ENCODE peak calls at places on chromosome 5, in five cellular contexts. A is HCT116, R is HFFc6, D is A549, H is tibial artery. T is an unnamed sample.

GRCh38 chr5:179258922-179259730 is 86.1 kb downstream of the ADAMTS2 start:
- DNase-seq in D (no peak), A (no peak), R (peak; percentile 68), H (no peak), T (no peak)

GRCh38 chr5:14472986-14473567 is 108.5 kb upstream of the OTULINL start:
- DNase-seq in D (no peak), H (no peak), A (no peak), R (no peak), T (no peak)

GRCh38 chr5:150578781-150579461 is 61.5 kb upstream of the SYNPO start:
- DNase-seq in H (no peak), R (no peak), D (no peak), A (no peak), T (no peak)

GRCh38 chr5:122126711-122127385 is 2.5 kb upstream of the ZNF474 start:
- DNase-seq in H (peak; percentile 48), A (no peak), R (no peak), D (no peak), T (no peak)

GRCh38 chr5:39424751-39425524 is at the start of gene DAB2:
- DNase-seq in D (peak; percentile 87), R (peak; percentile 98), A (peak; percentile 69), H (peak; percentile 92), T (peak; percentile 81)

GRCh38 chr5:10140195-10140973 is 109.3 kb downstream of the ATPSCKMT start:
- DNase-seq in R (peak; percentile 13), H (no peak), A (peak; percentile 13), D (peak; percentile 25), T (peak; percentile 12)

GRCh38 chr5:42491699-42492098 is 68.5 kb downstream of the GHR start:
- DNase-seq in R (no peak), A (no peak), D (no peak), H (no peak), T (no peak)

GRCh38 chr5:160961761-160962160 is 109.8 kb upstream of the ATP10B start:
- DNase-seq in D (no peak), R (no peak), A (no peak), H (no peak), T (no peak)

GRCh38 chr5:78483809-78484521 is 123.5 kb downstream of the SCAMP1 start:
- DNase-seq in H (no peak), A (no peak), D (no peak), R (no peak), T (no peak)

GRCh38 chr5:92147263-92147662 is 764.1 kb upstream of the ARRDC3 start:
- DNase-seq in D (no peak), H (no peak), A (no peak), R (no peak), T (no peak)

GRCh38 chr5:155989884-155990283 is 337.1 kb upstream of the SGCD start:
- DNase-seq in D (no peak), A (no peak), H (no peak), R (no peak), T (no peak)

GRCh38 chr5:79261907-79262306 is 26.0 kb downstream of the JMY start:
- DNase-seq in D (no peak), A (no peak), R (no peak), H (no peak), T (no peak)

GRCh38 chr5:167853421-167853820 is 438.0 kb upstream of the WWC1 start:
- DNase-seq in R (peak; percentile 58), A (no peak), H (no peak), D (no peak), T (no peak)

GRCh38 chr5:126182901-126183695 is 240.1 kb upstream of the GRAMD2B start:
- DNase-seq in R (no peak), D (no peak), H (no peak), A (no peak), T (no peak)

GRCh38 chr5:33321026-33321425 is 119.7 kb upstream of the TARS1 start:
- DNase-seq in R (peak; percentile 95), A (no peak), D (no peak), H (peak; percentile 38), T (no peak)

GRCh38 chr5:147431586-147431985 is 78.3 kb downstream of the DPYSL3 start:
- DNase-seq in R (no peak), H (no peak), A (no peak), D (no peak), T (no peak)

GRCh38 chr5:52807037-52807436 is 19.3 kb downstream of the ITGA1 start:
- DNase-seq in A (no peak), R (no peak), H (no peak), D (no peak), T (no peak)

GRCh38 chr5:68180286-68181038 is 35.1 kb upstream of the PIK3R1 start:
- DNase-seq in D (no peak), H (no peak), R (no peak), A (no peak), T (no peak)

GRCh38 chr5:10757043-10757442 is 4.0 kb downstream of the DAP start:
- DNase-seq in A (no peak), D (no peak), H (no peak), R (no peak), T (no peak)

GRCh38 chr5:138179277-138179857 is 455 bp downstream of the KIF20A start:
- DNase-seq in R (no peak), H (no peak), D (peak; percentile 29), A (no peak), T (peak; percentile 11)

GRCh38 chr5:117433841-117434240 is 859.2 kb upstream of the SEMA6A start:
- DNase-seq in R (no peak), A (no peak), H (no peak), D (no peak), T (no peak)

GRCh38 chr5:7680260-7680659 is 170.7 kb downstream of the CFAP90 start:
- DNase-seq in R (no peak), D (no peak), A (no peak), H (no peak), T (no peak)

GRCh38 chr5:10555134-10555733 is 8.6 kb upstream of the ANKRD33B start:
- DNase-seq in A (no peak), D (peak; percentile 85), H (no peak), R (peak; percentile 90), T (peak; percentile 31)

GRCh38 chr5:124628721-124629596 is 117.5 kb downstream of the ZNF608 start:
- DNase-seq in R (peak; percentile 98), A (peak; percentile 89), H (peak; percentile 46), D (peak; percentile 95), T (peak; percentile 80)

GRCh38 chr5:86689103-86689729 is 71.5 kb downstream of the COX7C start:
- DNase-seq in D (no peak), A (no peak), H (no peak), R (no peak), T (no peak)

GRCh38 chr5:94793113-94793815 is 174.8 kb downstream of the SLF1 start:
- DNase-seq in D (no peak), R (peak; percentile 85), A (no peak), H (no peak), T (no peak)

GRCh38 chr5:7321724-7322123 is 74.2 kb upstream of the ADCY2 start:
- DNase-seq in A (no peak), D (no peak), R (peak; percentile 99), H (peak; percentile 31), T (no peak)

DNA sequence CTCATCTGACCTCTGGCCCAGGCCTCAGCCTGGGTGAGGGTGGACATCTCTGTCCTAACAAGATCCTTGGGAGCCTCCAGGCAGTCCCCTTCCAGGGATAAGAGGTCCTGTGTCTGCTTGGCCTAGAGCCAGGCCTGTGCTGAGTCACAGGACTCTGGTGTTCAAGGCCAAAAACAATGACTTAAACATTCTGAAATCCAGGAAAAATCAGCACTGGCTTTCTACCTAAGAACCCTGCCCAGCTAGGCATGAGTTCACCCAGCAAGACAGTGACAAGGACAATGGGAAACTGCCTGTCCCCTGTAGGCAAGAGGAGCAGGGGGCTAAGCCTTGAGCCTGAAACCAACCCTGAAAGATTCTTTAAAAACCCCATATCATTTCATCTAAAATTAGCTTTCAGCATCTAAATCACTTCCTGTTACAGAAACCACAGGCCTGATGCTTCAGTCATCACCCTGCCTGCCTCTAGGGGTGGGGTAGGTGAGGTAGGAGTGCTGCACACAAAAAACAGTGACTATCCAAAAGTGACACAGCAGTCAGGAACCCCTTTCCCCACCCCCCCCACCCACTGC is 29.9 kb downstream of the CSF2 start:
- DNase-seq in A (peak; percentile 86), D (peak; percentile 58), R (peak; percentile 91), H (peak; percentile 90), T (peak; percentile 87)
- TF ChIP-seq CTCF in A (no peak), D (no peak), R (peak; percentile 54), H (no peak), T (no peak)

DNA sequence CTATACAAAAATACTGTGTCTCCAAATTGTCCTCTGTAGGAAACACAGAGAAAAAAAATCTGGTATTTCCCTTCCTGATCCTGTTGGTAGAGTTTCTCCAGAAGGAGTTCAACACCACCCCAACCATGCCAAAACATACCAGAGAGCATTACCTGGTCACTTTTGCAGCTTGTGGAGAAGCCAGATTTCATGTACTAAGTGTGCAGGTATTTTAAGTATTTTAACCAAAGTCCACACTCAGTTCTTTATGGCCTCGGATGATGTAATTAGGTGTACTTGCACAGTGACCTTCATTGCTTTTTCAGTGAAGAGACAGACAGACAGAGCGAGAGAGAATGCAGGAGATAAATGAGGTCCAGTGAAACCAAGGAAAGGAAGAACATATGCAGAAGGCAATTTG is 2046.8 kb upstream of the CDH9 start:
- DNase-seq in H (no peak), A (no peak), R (no peak), D (no peak), T (no peak)
- TF ChIP-seq CTCF in H (no peak), A (no peak), R (no peak), D (no peak), T (no peak)

GRCh38 chr5:142110046-142110531 is 1.5 kb downstream of the NDFIP1 start:
- DNase-seq in A (no peak), D (peak; percentile 17), R (peak; percentile 20), H (peak; percentile 54), T (peak; percentile 6)
- TF ChIP-seq CTCF in A (no peak), D (no peak), R (peak; percentile 34), H (no peak), T (no peak)

DNA sequence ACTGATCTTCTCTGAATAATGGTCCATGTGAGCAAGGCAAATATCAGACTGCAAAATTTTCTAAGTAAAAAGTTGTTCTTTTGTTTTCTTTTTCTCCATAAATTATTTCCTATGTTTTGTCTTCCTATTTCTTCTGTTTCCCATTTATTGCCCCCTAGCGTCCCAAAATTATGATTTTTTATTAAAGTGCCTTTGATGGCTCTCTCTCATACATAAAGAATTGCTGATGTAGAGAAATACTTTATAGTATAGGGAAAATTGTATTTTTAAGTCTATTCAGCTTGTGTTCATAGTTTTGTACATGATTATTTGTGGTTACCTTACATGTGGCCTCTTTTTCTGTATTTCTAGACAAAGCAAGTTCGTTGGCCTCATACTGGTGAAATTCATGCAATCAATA is 1031.2 kb downstream of the EFNA5 start:
- DNase-seq in R (no peak), D (no peak), A (no peak), H (no peak), T (no peak)
- TF ChIP-seq CTCF in R (peak; percentile 19), D (no peak), A (no peak), H (no peak), T (no peak)

GRCh38 chr5:173885481-173886010 is 2.6 kb upstream of the CPEB4 start:
- DNase-seq in H (peak; percentile 54), D (no peak), A (no peak), R (no peak), T (no peak)
- TF ChIP-seq CTCF in H (no peak), D (no peak), A (no peak), R (no peak), T (no peak)

GRCh38 chr5:141359790-141360426 is at the start of gene PCDHGB2:
- DNase-seq in A (peak; percentile 40), H (no peak), D (no peak), R (peak; percentile 41), T (no peak)
- TF ChIP-seq CTCF in A (peak; percentile 67), H (no peak), D (no peak), R (peak; percentile 76), T (no peak)